ENCODE peak calls at places on chromosomes 6 and 20, in eight cellular contexts. X, Q, P, N, S, J, H and D are unnamed samples.

GRCh38 chr6:42925248-42925857 is 3.9 kb upstream of the CNPY3 start:
- DNase-seq in P (no peak), N (no peak), S (no peak), Q (no peak), J (no peak), X (peak), H (no peak), D (no peak)

GRCh38 chr6:74068945-74069570 is 373.1 kb downstream of the CD109 start:
- DNase-seq in X (no peak), H (no peak), S (no peak), Q (no peak), P (no peak), N (no peak), J (no peak), D (no peak)

GRCh38 chr6:135423649-135424128 is 73.9 kb downstream of the AHI1 start:
- DNase-seq in X (no peak), S (no peak), H (peak), J (no peak), N (peak), P (no peak), Q (no peak), D (no peak)

GRCh38 chr6:43308101-43308989 is at the start of gene CRIP3:
- DNase-seq in P (peak), S (peak), N (peak), X (peak), J (no peak), H (no peak), Q (no peak), D (no peak)

GRCh38 chr6:110628330-110628729 is 151.9 kb upstream of the SLC22A16 start:
- DNase-seq in Q (no peak), P (no peak), J (no peak), X (no peak), S (no peak), N (no peak), H (no peak), D (no peak)

GRCh38 chr20:6692566-6693168 is 74.8 kb upstream of the BMP2 start:
- DNase-seq in J (no peak), H (no peak), S (no peak), P (peak), X (peak), N (no peak), Q (no peak), D (no peak)

GRCh38 chr6:151044465-151045441 is 179.3 kb downstream of the MTHFD1L start:
- DNase-seq in S (peak), X (no peak), J (peak), H (peak), P (peak), Q (peak), N (no peak), D (no peak)

GRCh38 chr6:13653296-13653695 is 38.2 kb downstream of the NOL7 start:
- DNase-seq in J (no peak), N (no peak), Q (no peak), X (no peak), P (no peak), S (no peak), H (no peak), D (no peak)

GRCh38 chr6:105402090-105402980 is 547 bp downstream of the PREP start:
- DNase-seq in X (no peak), S (peak), P (peak), H (peak), Q (no peak), J (peak), N (no peak), D (no peak)

GRCh38 chr6:26660096-26660425 is 515 bp upstream of the ZNF322 start:
- DNase-seq in P (no peak), Q (no peak), N (peak), X (no peak), H (peak), S (no peak), J (peak), D (peak)

GRCh38 chr6:129598244-129599187 is 111.5 kb downstream of the ARHGAP18 start:
- DNase-seq in Q (no peak), X (no peak), N (peak), H (peak), P (no peak), J (no peak), S (no peak), D (no peak)

GRCh38 chr20:3781153-3781910 is at the start of gene SPEF1:
- DNase-seq in Q (peak), P (peak), X (peak), N (peak), S (peak), J (peak), H (peak), D (peak)

GRCh38 chr6:37897321-37897720 is 77.8 kb downstream of the ZFAND3 start:
- DNase-seq in X (no peak), S (no peak), Q (no peak), J (no peak), H (no peak), P (no peak), N (no peak), D (no peak)

GRCh38 chr6:156827382-156827781 is 50.2 kb downstream of the ARID1B start:
- DNase-seq in X (no peak), H (no peak), P (no peak), Q (no peak), N (no peak), S (no peak), J (no peak), D (no peak)

GRCh38 chr20:59342017-59342957 is 41.9 kb downstream of the EDN3 start:
- DNase-seq in J (no peak), X (peak), S (no peak), P (no peak), Q (no peak), N (no peak), H (no peak), D (no peak)

GRCh38 chr6:143536461-143536865 is 24.9 kb upstream of the FUCA2 start:
- DNase-seq in P (peak), J (no peak), Q (peak), X (peak), N (no peak), H (no peak), S (peak), D (peak)

GRCh38 chr6:42112351-42112750 is 30.1 kb downstream of the C6orf132 start:
- DNase-seq in J (no peak), Q (no peak), X (no peak), N (no peak), H (no peak), P (no peak), S (no peak), D (no peak)

GRCh38 chr6:34115396-34116314 is 30.2 kb downstream of the GRM4 start:
- DNase-seq in P (no peak), N (peak), Q (no peak), S (no peak), X (no peak), J (peak), H (no peak), D (peak)

GRCh38 chr6:117602899-117603588 is 733 bp upstream of the GOPC start:
- DNase-seq in S (no peak), J (no peak), P (no peak), N (no peak), X (no peak), H (no peak), Q (no peak), D (no peak)

GRCh38 chr6:20455175-20456075 is 53.7 kb downstream of the E2F3 start:
- DNase-seq in X (no peak), H (no peak), S (no peak), Q (no peak), J (no peak), P (peak), N (no peak), D (no peak)

GRCh38 chr6:135128268-135128914 is 52.7 kb upstream of the MYB start:
- DNase-seq in J (peak), S (no peak), H (no peak), P (no peak), Q (no peak), X (no peak), N (no peak), D (no peak)

GRCh38 chr20:35232575-35232974 is 6.1 kb downstream of the MMP24 start:
- DNase-seq in J (no peak), X (no peak), N (no peak), H (no peak), P (no peak), Q (no peak), S (no peak), D (no peak)

GRCh38 chr20:54713727-54714126 is 238.3 kb downstream of the DOK5 start:
- DNase-seq in S (no peak), Q (no peak), H (no peak), P (no peak), X (no peak), J (no peak), N (no peak), D (no peak)

DNA sequence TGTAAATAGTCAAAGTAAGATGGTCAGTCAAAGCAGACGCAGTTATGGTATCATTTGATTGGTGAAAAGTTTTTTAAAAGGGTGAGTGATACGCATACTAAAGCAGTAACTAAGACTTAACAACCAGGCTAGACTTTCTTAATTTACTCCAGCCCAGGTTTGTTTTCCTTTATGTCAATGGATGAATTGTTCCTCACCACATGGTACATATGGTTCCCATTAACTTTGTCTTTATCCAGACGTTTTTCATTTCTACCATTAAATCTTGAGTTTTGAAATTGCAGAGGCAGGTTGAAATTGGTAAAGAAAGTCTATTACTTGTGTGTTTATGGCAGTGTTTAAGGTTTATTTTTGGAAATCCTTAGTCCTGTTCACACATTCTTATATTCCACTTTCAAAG is 98.5 kb upstream of the SCGN start:
- DNase-seq in N (no peak), J (no peak), X (no peak), H (no peak), Q (no peak), P (no peak), S (no peak), D (no peak)
- TF ChIP-seq POLR2AphosphoS5 in N (no peak), J (no peak), X (no peak), H (no peak), Q (no peak), P (no peak), S (no peak), D (no peak)

DNA sequence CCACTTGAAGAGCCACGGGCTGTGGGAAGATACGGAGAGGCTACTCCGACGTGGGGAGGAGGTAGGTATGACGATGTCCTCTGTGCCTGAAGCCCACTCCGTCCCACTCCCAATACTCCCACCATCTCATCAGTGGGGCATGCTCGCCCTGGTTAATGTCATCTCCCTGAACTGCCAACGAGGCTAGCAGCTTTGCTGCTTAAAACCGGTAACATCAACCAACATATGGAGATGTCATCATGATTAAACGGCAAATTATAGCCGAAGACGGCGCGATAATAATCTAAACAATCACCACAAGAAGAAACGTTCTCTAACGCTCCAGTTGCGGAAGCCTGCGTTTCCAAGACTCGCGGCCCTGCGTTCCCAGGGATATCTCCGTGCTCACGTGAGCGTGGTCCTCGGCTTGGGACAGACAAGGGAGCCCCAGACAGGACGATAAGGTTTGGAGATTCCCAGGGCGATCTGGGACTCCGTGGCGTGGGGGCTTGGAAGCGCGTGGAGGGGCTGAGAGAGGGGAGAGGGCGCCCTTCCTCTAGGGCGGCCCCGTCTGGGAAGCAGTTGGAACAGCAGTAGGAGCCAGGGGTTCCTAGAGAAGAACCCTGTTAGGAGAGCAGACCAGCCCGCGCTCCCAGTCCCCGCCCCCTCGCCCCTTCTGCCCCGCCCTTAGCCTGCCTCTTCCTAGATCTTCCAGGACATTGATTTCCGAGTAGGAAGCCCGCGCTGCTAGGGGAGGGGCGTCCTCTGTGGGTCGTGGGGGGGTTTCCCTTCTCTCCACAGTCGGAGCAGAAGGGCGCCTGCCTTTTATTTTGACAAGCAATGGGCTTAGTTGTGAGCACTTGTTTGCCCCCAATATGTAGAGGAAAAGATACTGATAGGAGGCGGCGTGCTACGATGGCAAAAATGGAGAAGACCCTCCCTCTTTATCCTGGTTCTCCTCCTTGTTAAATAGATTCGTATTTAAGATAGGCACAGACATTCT is 10.7 kb downstream of the NRN1 start:
- DNase-seq in S (no peak), Q (no peak), X (peak), P (peak), N (peak), H (peak), J (no peak), D (no peak)
- TF ChIP-seq POLR2A in S (no peak), Q (no peak), X (no peak), P (no peak), N (no peak), H (no peak), J (no peak), D (no peak)

GRCh38 chr20:47792021-47792618 is 6.8 kb upstream of the SULF2 start:
- DNase-seq in N (no peak), S (no peak), H (no peak), P (peak), Q (peak), J (no peak), X (no peak), D (no peak)
- TF ChIP-seq POLR2AphosphoS5 in N (no peak), S (peak), H (no peak), P (peak), Q (no peak), J (no peak), X (no peak), D (no peak)

DNA sequence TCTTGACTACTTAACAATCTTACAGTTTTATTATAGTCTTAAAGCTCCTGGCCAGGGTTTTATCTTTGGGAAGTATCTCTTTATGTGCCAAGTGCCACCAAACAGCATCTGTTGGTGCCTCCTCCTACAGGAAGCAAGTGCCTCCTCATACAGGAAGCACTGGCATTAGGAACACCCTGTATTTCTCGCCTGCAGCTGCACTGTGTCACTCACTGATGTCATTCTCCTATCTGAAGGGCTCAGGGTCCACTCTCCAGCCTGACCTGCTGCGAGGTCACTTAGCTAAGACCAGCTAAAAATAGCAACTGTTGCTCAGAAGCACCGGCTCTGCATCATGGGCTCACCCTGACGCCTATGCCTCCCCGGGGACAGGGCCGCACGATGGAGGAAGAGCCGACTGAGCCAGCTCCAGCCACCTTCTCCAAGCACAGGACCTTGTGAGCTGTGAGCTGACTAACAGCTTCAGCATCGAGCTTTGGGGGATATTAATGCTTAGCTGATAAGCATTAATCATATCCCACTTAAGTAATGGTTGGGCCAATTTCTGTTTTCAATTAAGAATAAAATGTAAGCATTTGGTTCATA is 66.3 kb upstream of the CD93 start:
- DNase-seq in P (peak), H (peak), X (no peak), N (peak), J (no peak), S (peak), Q (no peak), D (no peak)
- TF ChIP-seq POLR2A in P (no peak), H (peak), X (no peak), N (peak), J (no peak), S (no peak), Q (no peak), D (no peak)

GRCh38 chr6:2865270-2866182 is 23.9 kb upstream of the SERPINB1 start:
- DNase-seq in N (no peak), S (no peak), X (no peak), H (peak), J (no peak), Q (no peak), P (no peak), D (no peak)
- TF ChIP-seq POLR2AphosphoS5 in N (no peak), S (no peak), X (no peak), H (no peak), J (no peak), Q (no peak), P (no peak), D (no peak)

GRCh38 chr6:30768634-30769087 is 24.3 kb upstream of the IER3 start:
- DNase-seq in N (no peak), P (no peak), Q (no peak), H (no peak), J (no peak), X (no peak), S (no peak), D (no peak)
- TF ChIP-seq POLR2A in N (no peak), P (no peak), Q (no peak), H (no peak), J (no peak), X (no peak), S (no peak), D (no peak)

GRCh38 chr6:44896701-44897100 is 431.4 kb upstream of the RUNX2 start:
- DNase-seq in N (no peak), Q (no peak), J (no peak), S (no peak), X (no peak), H (no peak), P (no peak), D (no peak)

GRCh38 chr6:44897286-44897685 is 430.8 kb upstream of the RUNX2 start:
- DNase-seq in J (no peak), S (no peak), X (no peak), Q (no peak), N (no peak), P (no peak), H (no peak), D (no peak)

GRCh38 chr6:44898296-44898930 is 429.7 kb upstream of the RUNX2 start:
- DNase-seq in S (no peak), N (no peak), Q (no peak), J (no peak), X (peak), H (no peak), P (no peak), D (no peak)

DNA sequence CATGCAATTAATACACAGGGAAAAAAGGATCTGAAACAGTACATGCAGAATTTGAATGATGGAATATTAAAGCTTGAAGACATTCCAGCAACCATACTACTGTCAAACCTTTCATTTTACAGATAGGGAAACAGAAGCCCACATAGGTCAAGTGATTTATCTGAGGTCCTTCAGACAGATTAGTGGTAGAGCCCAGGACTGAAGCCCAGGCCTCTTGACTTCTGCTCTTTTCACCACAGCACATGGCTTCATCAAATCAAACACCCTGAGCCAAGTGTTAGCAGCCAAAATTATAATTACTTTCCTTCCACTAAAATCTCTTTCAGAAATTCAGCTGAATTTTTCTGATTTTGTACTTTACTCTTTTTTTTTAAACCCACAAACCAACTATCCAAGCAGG is 435.6 kb upstream of the RUNX2 start:
- DNase-seq in J (no peak), X (no peak), H (no peak), P (no peak), N (no peak), S (no peak), Q (no peak), D (no peak)
- TF ChIP-seq POLR2AphosphoS5 in J (no peak), X (no peak), H (no peak), P (no peak), N (no peak), S (no peak), Q (no peak), D (no peak)

GRCh38 chr6:31729979-31730630 is 1.0 kb upstream of the DDAH2 start:
- DNase-seq in J (peak), S (peak), P (peak), H (peak), N (peak), X (peak), Q (peak), D (peak)
- TF ChIP-seq POLR2A in J (no peak), S (peak), P (peak), H (no peak), N (peak), X (no peak), Q (peak), D (peak)

DNA sequence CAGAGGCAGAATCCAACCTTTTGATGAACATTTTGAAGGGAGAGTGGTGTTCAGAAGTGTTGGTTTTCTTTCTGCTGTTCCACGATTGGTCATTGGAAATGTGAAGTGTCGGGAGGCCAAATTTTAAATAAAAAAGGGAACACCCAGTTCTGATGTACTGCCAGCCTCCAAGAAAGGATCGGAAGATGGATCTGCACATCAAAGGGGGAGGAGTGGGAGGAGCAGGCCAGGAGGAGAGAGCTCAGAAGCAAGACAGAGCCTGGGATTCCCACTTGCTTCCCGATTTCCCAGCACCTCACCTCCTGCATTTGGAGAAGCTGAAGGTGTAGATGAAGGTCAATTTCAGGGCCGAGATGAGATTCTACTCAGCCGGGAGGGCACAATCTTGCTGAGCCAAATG is 55.9 kb upstream of the NAA20 start:
- DNase-seq in S (no peak), Q (no peak), J (no peak), P (no peak), X (no peak), H (no peak), N (no peak), D (no peak)
- TF ChIP-seq POLR2AphosphoS5 in S (no peak), Q (no peak), J (no peak), P (no peak), X (no peak), H (no peak), N (no peak), D (no peak)

DNA sequence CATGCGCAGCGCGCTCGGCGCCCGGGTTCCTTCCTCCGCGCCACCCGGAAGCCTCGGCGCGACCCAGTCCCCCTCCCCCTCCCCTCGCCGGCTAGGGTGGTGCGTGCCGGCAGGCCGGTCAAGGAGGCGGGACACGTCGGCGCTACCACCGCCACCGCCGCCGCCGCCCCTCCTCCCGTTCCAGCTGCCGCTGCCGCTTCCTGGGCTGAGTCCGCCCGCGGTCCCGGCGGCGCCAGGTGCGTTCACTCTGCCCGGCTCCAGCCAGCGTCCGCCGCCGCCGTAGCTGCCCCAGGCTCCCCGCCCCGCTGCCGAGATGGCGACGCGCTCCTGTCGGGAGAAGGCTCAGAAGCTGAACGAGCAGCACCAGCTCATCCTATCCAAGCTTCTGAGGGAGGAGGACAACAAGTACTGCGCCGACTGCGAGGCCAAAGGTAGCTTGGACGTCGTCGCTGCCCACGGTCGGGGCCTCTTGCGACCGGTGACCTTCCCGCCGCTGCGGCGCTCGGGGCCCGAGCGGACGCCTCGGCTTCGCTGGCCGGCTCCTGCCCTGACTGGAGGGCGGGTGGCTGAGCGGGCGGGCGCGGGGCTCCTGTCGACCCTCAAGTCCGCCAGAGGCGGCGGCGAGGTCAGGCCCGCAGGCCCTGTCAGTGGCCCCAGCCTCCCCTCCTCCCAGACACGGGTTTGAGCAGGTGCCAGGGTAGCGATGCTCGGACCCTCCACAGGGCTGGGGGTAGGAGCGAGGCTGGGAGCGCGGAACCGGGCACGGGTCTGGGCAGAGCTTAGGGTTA is at the start of gene SMAP1:
- DNase-seq in J (peak), N (peak), X (peak), H (peak), P (peak), Q (peak), S (peak), D (peak)
- TF ChIP-seq POLR2A in J (no peak), N (peak), X (no peak), H (peak), P (peak), Q (no peak), S (no peak), D (peak)